ENCODE peak calls at places on chromosome 18, in five cellular contexts. One of them, this sample, is unnamed.

GRCh38 chr18:47250415-47251046 is 929 bp downstream of the SKOR2 start:
- DNase-seq in AG08396: no peak
- DNase-seq in anterior cingulate cortex: no peak
- DNase-seq in activated naive CD4-positive, alpha-beta T cell treated with anti-CD3 and anti-CD28 coated beads, Interleukin-2, amount 50 U/mL, for 72 hours: no peak
- DNase-seq in GM19239: no peak
- DNase-seq in this sample: no peak

GRCh38 chr18:11368020-11368419 is 218.7 kb upstream of the PIEZO2 start:
- DNase-seq in AG08396: no peak
- DNase-seq in anterior cingulate cortex: no peak
- DNase-seq in activated naive CD4-positive, alpha-beta T cell treated with anti-CD3 and anti-CD28 coated beads, Interleukin-2, amount 50 U/mL, for 72 hours: no peak
- DNase-seq in GM19239: no peak
- DNase-seq in this sample: no peak

GRCh38 chr18:36096955-36097354 is 29.6 kb upstream of the RPRD1A start:
- DNase-seq in AG08396: no peak
- DNase-seq in anterior cingulate cortex: no peak
- DNase-seq in activated naive CD4-positive, alpha-beta T cell treated with anti-CD3 and anti-CD28 coated beads, Interleukin-2, amount 50 U/mL, for 72 hours: no peak
- DNase-seq in GM19239: no peak
- DNase-seq in this sample: no peak

GRCh38 chr18:6917082-6917481 is 187.6 kb downstream of the ARHGAP28 start:
- DNase-seq in AG08396: no peak
- DNase-seq in anterior cingulate cortex: no peak
- DNase-seq in activated naive CD4-positive, alpha-beta T cell treated with anti-CD3 and anti-CD28 coated beads, Interleukin-2, amount 50 U/mL, for 72 hours: no peak
- DNase-seq in GM19239: no peak
- DNase-seq in this sample: no peak

GRCh38 chr18:77701977-77702376 is 452.3 kb downstream of the GALR1 start:
- DNase-seq in AG08396: no peak
- DNase-seq in anterior cingulate cortex: no peak
- DNase-seq in activated naive CD4-positive, alpha-beta T cell treated with anti-CD3 and anti-CD28 coated beads, Interleukin-2, amount 50 U/mL, for 72 hours: no peak
- DNase-seq in GM19239: no peak
- DNase-seq in this sample: no peak

GRCh38 chr18:51077217-51077616 is 47.2 kb downstream of the SMAD4 start:
- DNase-seq in AG08396: no peak
- DNase-seq in anterior cingulate cortex: no peak
- DNase-seq in activated naive CD4-positive, alpha-beta T cell treated with anti-CD3 and anti-CD28 coated beads, Interleukin-2, amount 50 U/mL, for 72 hours: no peak
- DNase-seq in GM19239: no peak
- DNase-seq in this sample: peak

GRCh38 chr18:72161686-72162085 is 382.5 kb downstream of the CBLN2 start:
- DNase-seq in AG08396: no peak
- DNase-seq in anterior cingulate cortex: no peak
- DNase-seq in activated naive CD4-positive, alpha-beta T cell treated with anti-CD3 and anti-CD28 coated beads, Interleukin-2, amount 50 U/mL, for 72 hours: no peak
- DNase-seq in GM19239: no peak
- DNase-seq in this sample: peak

GRCh38 chr18:79631761-79632446 is 47.7 kb upstream of the CTDP1 start:
- DNase-seq in AG08396: no peak
- DNase-seq in anterior cingulate cortex: no peak
- DNase-seq in activated naive CD4-positive, alpha-beta T cell treated with anti-CD3 and anti-CD28 coated beads, Interleukin-2, amount 50 U/mL, for 72 hours: no peak
- DNase-seq in GM19239: no peak
- DNase-seq in this sample: no peak

GRCh38 chr18:61893304-61893970 is 630 bp upstream of the RNF152 start:
- DNase-seq in AG08396: peak
- DNase-seq in anterior cingulate cortex: no peak
- DNase-seq in activated naive CD4-positive, alpha-beta T cell treated with anti-CD3 and anti-CD28 coated beads, Interleukin-2, amount 50 U/mL, for 72 hours: no peak
- DNase-seq in GM19239: no peak
- DNase-seq in this sample: no peak

This sample was measured in non-pigmented ciliary epithelial cell.